ENCODE peak calls at places on chromosomes 3 and 15, in six cellular contexts. One of them, this sample, is unnamed.
A peak's percentile ranks its signal among the peaks of the same experiment; 100 is the strongest.

GRCh38 chr15:67820992-67821783 is 4.1 kb upstream of the SKOR1 start:
- DNase-seq in bronchial epithelial cell: no peak
- DNase-seq in CD4-positive, alpha-beta memory T cell: no peak
- DNase-seq in ovary: peak; percentile 82
- DNase-seq in psoas muscle: peak; percentile 78
- DNase-seq in left ventricle myocardium inferior: peak; percentile 53
- DNase-seq in this sample: peak; percentile 77

GRCh38 chr3:87298111-87298718 is 21.8 kb upstream of the POU1F1 start:
- DNase-seq in bronchial epithelial cell: peak; percentile 47
- DNase-seq in CD4-positive, alpha-beta memory T cell: peak; percentile 29
- DNase-seq in ovary: no peak
- DNase-seq in psoas muscle: no peak
- DNase-seq in left ventricle myocardium inferior: no peak
- DNase-seq in this sample: peak; percentile 29

GRCh38 chr15:63045438-63046278 is 3.1 kb downstream of the TPM1 start:
- DNase-seq in bronchial epithelial cell: no peak
- DNase-seq in CD4-positive, alpha-beta memory T cell: no peak
- DNase-seq in ovary: no peak
- DNase-seq in psoas muscle: no peak
- DNase-seq in left ventricle myocardium inferior: no peak
- DNase-seq in this sample: no peak

GRCh38 chr3:146035366-146035765 is 125.6 kb downstream of the PLOD2 start:
- DNase-seq in bronchial epithelial cell: peak; percentile 40
- DNase-seq in CD4-positive, alpha-beta memory T cell: no peak
- DNase-seq in ovary: no peak
- DNase-seq in psoas muscle: no peak
- DNase-seq in left ventricle myocardium inferior: no peak
- DNase-seq in this sample: no peak

GRCh38 chr3:125602752-125603649 is 7.7 kb upstream of the OSBPL11 start:
- DNase-seq in bronchial epithelial cell: peak; percentile 86
- DNase-seq in CD4-positive, alpha-beta memory T cell: no peak
- DNase-seq in ovary: no peak
- DNase-seq in psoas muscle: no peak
- DNase-seq in left ventricle myocardium inferior: no peak
- DNase-seq in this sample: no peak

GRCh38 chr3:55305714-55306485 is 181.2 kb downstream of the WNT5A start:
- DNase-seq in bronchial epithelial cell: no peak
- DNase-seq in CD4-positive, alpha-beta memory T cell: no peak
- DNase-seq in ovary: peak; percentile 45
- DNase-seq in psoas muscle: peak; percentile 75
- DNase-seq in left ventricle myocardium inferior: no peak
- DNase-seq in this sample: no peak

GRCh38 chr15:42102646-42103235 is 8.4 kb upstream of the PLA2G4D start:
- DNase-seq in bronchial epithelial cell: peak; percentile 66
- DNase-seq in CD4-positive, alpha-beta memory T cell: no peak
- DNase-seq in ovary: no peak
- DNase-seq in psoas muscle: no peak
- DNase-seq in left ventricle myocardium inferior: no peak
- DNase-seq in this sample: no peak

GRCh38 chr15:85691350-85692240 is 103.1 kb downstream of the KLHL25 start:
- DNase-seq in bronchial epithelial cell: no peak
- DNase-seq in CD4-positive, alpha-beta memory T cell: no peak
- DNase-seq in ovary: no peak
- DNase-seq in psoas muscle: no peak
- DNase-seq in left ventricle myocardium inferior: no peak
- DNase-seq in this sample: no peak

GRCh38 chr15:64151727-64152506 is at the start of gene SNX22:
- DNase-seq in bronchial epithelial cell: no peak
- DNase-seq in CD4-positive, alpha-beta memory T cell: peak; percentile 39
- DNase-seq in ovary: peak; percentile 53
- DNase-seq in psoas muscle: no peak
- DNase-seq in left ventricle myocardium inferior: no peak
- DNase-seq in this sample: no peak

GRCh38 chr3:59751606-59752005 is 701.8 kb upstream of the CFAP20DC start:
- DNase-seq in bronchial epithelial cell: no peak
- DNase-seq in CD4-positive, alpha-beta memory T cell: no peak
- DNase-seq in ovary: no peak
- DNase-seq in psoas muscle: no peak
- DNase-seq in left ventricle myocardium inferior: no peak
- DNase-seq in this sample: no peak

GRCh38 chr15:34837246-34838016 is 42.1 kb upstream of the ACTC1 start:
- DNase-seq in bronchial epithelial cell: peak; percentile 92
- DNase-seq in CD4-positive, alpha-beta memory T cell: no peak
- DNase-seq in ovary: no peak
- DNase-seq in psoas muscle: no peak
- DNase-seq in left ventricle myocardium inferior: no peak
- DNase-seq in this sample: no peak

GRCh38 chr3:55626284-55626675 is 139.2 kb upstream of the WNT5A start:
- DNase-seq in bronchial epithelial cell: no peak
- DNase-seq in CD4-positive, alpha-beta memory T cell: no peak
- DNase-seq in ovary: no peak
- DNase-seq in psoas muscle: no peak
- DNase-seq in left ventricle myocardium inferior: no peak
- DNase-seq in this sample: no peak

GRCh38 chr15:39589815-39590644 is 9.2 kb downstream of the THBS1 start:
- DNase-seq in bronchial epithelial cell: no peak
- DNase-seq in CD4-positive, alpha-beta memory T cell: no peak
- DNase-seq in ovary: no peak
- DNase-seq in psoas muscle: no peak
- DNase-seq in left ventricle myocardium inferior: no peak
- DNase-seq in this sample: no peak

GRCh38 chr3:149572796-149573414 is 84.9 kb downstream of the WWTR1 start:
- DNase-seq in bronchial epithelial cell: peak; percentile 86
- DNase-seq in CD4-positive, alpha-beta memory T cell: no peak
- DNase-seq in ovary: no peak
- DNase-seq in psoas muscle: no peak
- DNase-seq in left ventricle myocardium inferior: no peak
- DNase-seq in this sample: no peak

GRCh38 chr3:85592256-85592655 is 633.5 kb downstream of the CADM2 start:
- DNase-seq in bronchial epithelial cell: no peak
- DNase-seq in CD4-positive, alpha-beta memory T cell: no peak
- DNase-seq in ovary: no peak
- DNase-seq in psoas muscle: no peak
- DNase-seq in left ventricle myocardium inferior: no peak
- DNase-seq in this sample: no peak

GRCh38 chr15:67190813-67191212 is 63.6 kb downstream of the AAGAB start:
- DNase-seq in bronchial epithelial cell: no peak
- DNase-seq in CD4-positive, alpha-beta memory T cell: no peak
- DNase-seq in ovary: no peak
- DNase-seq in psoas muscle: peak; percentile 46
- DNase-seq in left ventricle myocardium inferior: no peak
- DNase-seq in this sample: no peak

GRCh38 chr3:70392227-70392626 is 79.8 kb upstream of the MDFIC2 start:
- DNase-seq in bronchial epithelial cell: no peak
- DNase-seq in CD4-positive, alpha-beta memory T cell: no peak
- DNase-seq in ovary: no peak
- DNase-seq in psoas muscle: no peak
- DNase-seq in left ventricle myocardium inferior: no peak
- DNase-seq in this sample: no peak

GRCh38 chr3:64266983-64267382 is 41.7 kb upstream of the PRICKLE2 start:
- DNase-seq in bronchial epithelial cell: peak; percentile 14
- DNase-seq in CD4-positive, alpha-beta memory T cell: no peak
- DNase-seq in ovary: no peak
- DNase-seq in psoas muscle: no peak
- DNase-seq in left ventricle myocardium inferior: no peak
- DNase-seq in this sample: no peak

GRCh38 chr15:66928101-66928500 is 137.3 kb upstream of the SMAD3 start:
- DNase-seq in bronchial epithelial cell: no peak
- DNase-seq in CD4-positive, alpha-beta memory T cell: no peak
- DNase-seq in ovary: no peak
- DNase-seq in psoas muscle: no peak
- DNase-seq in left ventricle myocardium inferior: no peak
- DNase-seq in this sample: no peak

GRCh38 chr3:48656841-48657281 is 5.8 kb downstream of the CELSR3 start:
- DNase-seq in bronchial epithelial cell: no peak
- DNase-seq in CD4-positive, alpha-beta memory T cell: peak; percentile 30
- DNase-seq in ovary: no peak
- DNase-seq in psoas muscle: no peak
- DNase-seq in left ventricle myocardium inferior: no peak
- DNase-seq in this sample: no peak

GRCh38 chr3:13656584-13657301 is 107.8 kb downstream of the FBLN2 start:
- DNase-seq in bronchial epithelial cell: no peak
- DNase-seq in CD4-positive, alpha-beta memory T cell: no peak
- DNase-seq in ovary: no peak
- DNase-seq in psoas muscle: no peak
- DNase-seq in left ventricle myocardium inferior: no peak
- DNase-seq in this sample: no peak

GRCh38 chr15:62506217-62506805 is 341.2 kb upstream of the C2CD4B start:
- DNase-seq in bronchial epithelial cell: peak; percentile 28
- DNase-seq in CD4-positive, alpha-beta memory T cell: no peak
- DNase-seq in ovary: no peak
- DNase-seq in psoas muscle: no peak
- DNase-seq in left ventricle myocardium inferior: no peak
- DNase-seq in this sample: no peak

GRCh38 chr3:56290376-56290775 is 177.9 kb downstream of the ERC2 start:
- DNase-seq in bronchial epithelial cell: no peak
- DNase-seq in CD4-positive, alpha-beta memory T cell: no peak
- DNase-seq in ovary: no peak
- DNase-seq in psoas muscle: no peak
- DNase-seq in left ventricle myocardium inferior: no peak
- DNase-seq in this sample: no peak

GRCh38 chr15:32956006-32956405 is 238.2 kb downstream of the GREM1 start:
- DNase-seq in bronchial epithelial cell: peak; percentile 41
- DNase-seq in CD4-positive, alpha-beta memory T cell: no peak
- DNase-seq in ovary: no peak
- DNase-seq in psoas muscle: no peak
- DNase-seq in left ventricle myocardium inferior: no peak
- DNase-seq in this sample: peak; percentile 42

GRCh38 chr3:20250786-20251185 is 64.8 kb upstream of the SGO1 start:
- DNase-seq in bronchial epithelial cell: no peak
- DNase-seq in CD4-positive, alpha-beta memory T cell: no peak
- DNase-seq in ovary: no peak
- DNase-seq in psoas muscle: no peak
- DNase-seq in left ventricle myocardium inferior: no peak
- DNase-seq in this sample: no peak

GRCh38 chr3:24843955-24844354 is 349.3 kb upstream of the THRB start:
- DNase-seq in bronchial epithelial cell: no peak
- DNase-seq in CD4-positive, alpha-beta memory T cell: no peak
- DNase-seq in ovary: no peak
- DNase-seq in psoas muscle: no peak
- DNase-seq in left ventricle myocardium inferior: no peak
- DNase-seq in this sample: no peak

GRCh38 chr15:29376580-29376979 is 107.0 kb upstream of the NSMCE3 start:
- DNase-seq in bronchial epithelial cell: no peak
- DNase-seq in CD4-positive, alpha-beta memory T cell: no peak
- DNase-seq in ovary: no peak
- DNase-seq in psoas muscle: no peak
- DNase-seq in left ventricle myocardium inferior: no peak
- DNase-seq in this sample: no peak

GRCh38 chr3:115790759-115791158 is 167.4 kb downstream of the GAP43 start:
- DNase-seq in bronchial epithelial cell: peak; percentile 99
- DNase-seq in CD4-positive, alpha-beta memory T cell: no peak
- DNase-seq in ovary: no peak
- DNase-seq in psoas muscle: no peak
- DNase-seq in left ventricle myocardium inferior: no peak
- DNase-seq in this sample: peak; percentile 52

DNA sequence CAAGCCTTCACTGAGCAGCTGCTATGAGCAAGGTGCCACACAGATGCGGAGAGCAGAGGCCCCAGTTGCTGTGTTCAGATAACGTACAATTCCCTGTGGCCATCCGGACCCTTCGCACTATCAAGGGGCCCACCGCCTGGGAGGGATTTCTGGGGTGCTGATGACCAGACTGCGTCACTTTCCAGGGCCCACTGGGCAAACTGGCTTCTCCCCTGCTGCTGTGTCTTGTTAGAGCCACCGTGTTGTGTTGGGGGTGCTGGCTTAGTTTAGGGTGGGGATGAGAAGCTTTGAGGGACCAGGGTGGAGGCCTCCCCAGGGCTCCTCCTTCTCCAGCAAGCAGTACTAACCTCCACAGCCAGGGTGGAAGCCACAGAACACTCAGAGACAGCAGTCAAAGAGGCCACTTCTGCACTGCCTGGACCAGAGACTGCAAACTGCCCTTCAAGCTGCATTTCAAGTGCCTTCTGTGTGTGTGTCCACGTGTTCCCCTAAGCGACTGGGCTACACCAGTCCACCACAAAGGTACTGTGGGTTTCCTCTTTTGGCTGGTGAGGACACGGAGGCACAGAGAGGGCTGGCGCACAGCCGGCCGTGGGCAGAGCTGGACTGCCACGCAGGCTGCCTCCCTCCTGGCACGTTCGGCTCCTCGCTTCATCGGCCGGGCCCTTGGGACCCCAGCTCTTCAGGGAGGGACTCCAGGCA is 61.1 kb downstream of the MGLL start:
- DNase-seq in bronchial epithelial cell: no peak
- DNase-seq in CD4-positive, alpha-beta memory T cell: no peak
- DNase-seq in ovary: no peak
- DNase-seq in psoas muscle: peak; percentile 55
- DNase-seq in left ventricle myocardium inferior: no peak
- DNase-seq in this sample: no peak
- H3K4me3 ChIP-seq in bronchial epithelial cell: no peak overlapping the region
- H3K4me3 ChIP-seq in CD4-positive, alpha-beta memory T cell: no peak overlapping the region
- H3K4me3 ChIP-seq in ovary: no peak overlapping the region
- H3K4me3 ChIP-seq in psoas muscle: peak overlapping the region; percentile 39
- H3K4me3 ChIP-seq in left ventricle myocardium inferior: peak overlapping the region; percentile 24
- H3K4me3 ChIP-seq in this sample: no peak overlapping the region

GRCh38 chr15:56367156-56367555 is 1.9 kb downstream of the TEX9 start:
- DNase-seq in bronchial epithelial cell: no peak
- DNase-seq in CD4-positive, alpha-beta memory T cell: no peak
- DNase-seq in ovary: no peak
- DNase-seq in psoas muscle: no peak
- DNase-seq in left ventricle myocardium inferior: no peak
- DNase-seq in this sample: no peak
- H3K4me3 ChIP-seq in bronchial epithelial cell: no peak overlapping the region
- H3K4me3 ChIP-seq in CD4-positive, alpha-beta memory T cell: no peak overlapping the region
- H3K4me3 ChIP-seq in ovary: no peak overlapping the region
- H3K4me3 ChIP-seq in psoas muscle: no peak overlapping the region
- H3K4me3 ChIP-seq in left ventricle myocardium inferior: no peak overlapping the region
- H3K4me3 ChIP-seq in this sample: no peak overlapping the region

GRCh38 chr3:52721742-52722033 is 15.8 kb downstream of the SPCS1 start:
- DNase-seq in bronchial epithelial cell: peak; percentile 56
- DNase-seq in CD4-positive, alpha-beta memory T cell: no peak
- DNase-seq in ovary: no peak
- DNase-seq in psoas muscle: no peak
- DNase-seq in left ventricle myocardium inferior: no peak
- DNase-seq in this sample: no peak
- H3K4me3 ChIP-seq in bronchial epithelial cell: no peak overlapping the region
- H3K4me3 ChIP-seq in CD4-positive, alpha-beta memory T cell: no peak overlapping the region
- H3K4me3 ChIP-seq in ovary: no peak overlapping the region
- H3K4me3 ChIP-seq in psoas muscle: no peak overlapping the region
- H3K4me3 ChIP-seq in left ventricle myocardium inferior: no peak overlapping the region
- H3K4me3 ChIP-seq in this sample: no peak overlapping the region

DNA sequence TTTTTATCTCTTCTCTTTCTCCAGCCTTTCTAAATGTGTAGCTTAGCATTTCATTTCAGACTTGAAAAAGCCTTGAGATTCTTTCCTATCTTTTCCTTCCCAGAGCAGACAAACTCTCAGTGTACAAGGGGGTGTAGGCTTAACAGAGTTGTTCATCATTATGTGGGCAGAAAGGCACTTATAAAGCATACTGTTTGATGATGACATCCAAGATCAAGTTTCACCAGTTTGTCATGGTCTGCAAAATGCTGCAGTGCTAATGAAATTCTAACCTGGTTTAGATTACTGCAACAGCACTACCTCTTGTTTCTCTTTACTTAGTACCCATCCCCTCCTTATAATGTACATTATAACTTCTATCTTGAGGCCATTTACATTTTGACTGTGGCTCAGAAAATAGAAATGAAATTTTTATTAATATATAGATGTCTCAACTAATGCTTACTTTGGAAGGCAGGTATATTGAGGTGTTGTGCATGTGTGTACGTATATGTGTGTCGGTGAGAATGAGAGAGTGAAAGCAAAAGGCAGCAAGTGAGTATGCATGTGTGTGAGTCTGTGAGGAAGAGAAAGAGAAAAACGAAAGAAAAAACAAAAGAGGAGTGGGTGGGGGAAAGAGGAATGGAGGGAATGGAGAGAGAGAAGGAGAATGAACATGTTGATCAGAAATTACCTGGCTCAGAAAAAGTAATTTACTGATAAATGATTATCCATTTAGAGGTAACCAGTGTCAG is 1043.6 kb downstream of the TUSC7 start:
- DNase-seq in bronchial epithelial cell: peak; percentile 66
- DNase-seq in CD4-positive, alpha-beta memory T cell: no peak
- DNase-seq in ovary: no peak
- DNase-seq in psoas muscle: no peak
- DNase-seq in left ventricle myocardium inferior: no peak
- DNase-seq in this sample: no peak
- H3K4me3 ChIP-seq in bronchial epithelial cell: no peak overlapping the region
- H3K4me3 ChIP-seq in CD4-positive, alpha-beta memory T cell: no peak overlapping the region
- H3K4me3 ChIP-seq in ovary: no peak overlapping the region
- H3K4me3 ChIP-seq in psoas muscle: no peak overlapping the region
- H3K4me3 ChIP-seq in left ventricle myocardium inferior: no peak overlapping the region
- H3K4me3 ChIP-seq in this sample: no peak overlapping the region